ENCODE peak calls at places on chromosomes 11 and 22, in eight cellular contexts. B is left cardiac atrium; D is GM13977; N is BE2C; W is stimulated activated CD4-positive, alpha-beta T cell treated with anti-CD3 and anti-CD28 coated beads, Interleukin-1b, Interleukin-23, amount 100 ng/mL, for 1 hour; L is NCI-H1417 treated with DMSO at 0.1 percent for 48 hours; Y is hepatocyte; K is T-helper 9 cell. A is an unnamed sample.

GRCh38 chr11:65290448-65291165 is 24.1 kb upstream of the CDC42EP2 start:
- DNase-seq in B (peak), D (peak), N (no peak), W (no peak), L (no peak), Y (peak), K (no peak), A (no peak)

GRCh38 chr11:29343465-29344333 is 673.1 kb downstream of the KCNA4 start:
- DNase-seq in B (peak), D (peak), N (peak), W (no peak), L (no peak), Y (peak), K (no peak), A (no peak)

GRCh38 chr11:45818961-45819605 is 14.1 kb downstream of the SLC35C1 start:
- DNase-seq in B (no peak), D (no peak), N (no peak), W (no peak), L (no peak), Y (no peak), K (no peak), A (no peak)

GRCh38 chr11:68889948-68890446 is 13.6 kb downstream of the MRPL21 start:
- DNase-seq in B (peak), D (no peak), N (peak), W (no peak), L (no peak), Y (peak), K (no peak), A (no peak)

GRCh38 chr11:34234086-34234740 is 123.6 kb downstream of the ABTB2 start:
- DNase-seq in B (no peak), D (peak), N (no peak), W (peak), L (no peak), Y (peak), K (peak), A (peak)

GRCh38 chr11:93089474-93090102 is 108.2 kb downstream of the SLC36A4 start:
- DNase-seq in B (peak), D (peak), N (peak), W (no peak), L (no peak), Y (peak), K (no peak), A (peak)

GRCh38 chr11:59668188-59668949 is 468 bp downstream of the PATL1 start:
- DNase-seq in B (peak), D (peak), N (peak), W (peak), L (no peak), Y (peak), K (peak), A (peak)

GRCh38 chr11:64620286-64620962 is 29.4 kb downstream of the SLC22A12 start:
- DNase-seq in B (no peak), D (no peak), N (peak), W (no peak), L (no peak), Y (peak), K (no peak), A (no peak)

GRCh38 chr11:88051386-88051785 is 123.9 kb downstream of the RAB38 start:
- DNase-seq in B (no peak), D (no peak), N (no peak), W (no peak), L (no peak), Y (no peak), K (no peak), A (no peak)

GRCh38 chr11:10375280-10376048 is 70.6 kb downstream of the ADM start:
- DNase-seq in B (no peak), D (no peak), N (no peak), W (no peak), L (no peak), Y (no peak), K (no peak), A (no peak)

GRCh38 chr11:134372961-134373360 is 39.1 kb downstream of the B3GAT1 start:
- DNase-seq in B (no peak), D (no peak), N (no peak), W (no peak), L (no peak), Y (no peak), K (no peak), A (no peak)

GRCh38 chr11:61045271-61045670 is 57.0 kb upstream of the CD5 start:
- DNase-seq in B (no peak), D (no peak), N (no peak), W (no peak), L (no peak), Y (no peak), K (no peak), A (no peak)

GRCh38 chr11:11816511-11817319 is 25.1 kb upstream of the USP47 start:
- DNase-seq in B (no peak), D (no peak), N (no peak), W (no peak), L (no peak), Y (no peak), K (no peak), A (no peak)

GRCh38 chr22:19524170-19525115 is at the start of gene CLDN5:
- DNase-seq in B (peak), D (peak), N (no peak), W (no peak), L (no peak), Y (no peak), K (no peak), A (no peak)

GRCh38 chr11:1002091-1002984 is 34.2 kb downstream of the MUC6 start:
- DNase-seq in B (no peak), D (no peak), N (no peak), W (no peak), L (no peak), Y (no peak), K (no peak), A (no peak)

GRCh38 chr11:57311109-57311936 is 13.4 kb downstream of the TNKS1BP1 start:
- DNase-seq in B (peak), D (peak), N (peak), W (no peak), L (no peak), Y (peak), K (no peak), A (no peak)

GRCh38 chr11:69297225-69297925 is 3.4 kb downstream of the MYEOV start:
- DNase-seq in B (peak), D (peak), N (peak), W (peak), L (no peak), Y (peak), K (peak), A (peak)

GRCh38 chr11:58577441-58578135 is 1.3 kb upstream of the ZFP91 start:
- DNase-seq in B (peak), D (peak), N (peak), W (peak), L (no peak), Y (peak), K (peak), A (peak)

GRCh38 chr11:55956521-55956920 is 13.2 kb downstream of the OR10AG1 start:
- DNase-seq in B (no peak), D (no peak), N (no peak), W (no peak), L (no peak), Y (peak), K (no peak), A (no peak)

GRCh38 chr11:121800704-121801516 is 315.1 kb downstream of the BLID start:
- DNase-seq in B (peak), D (no peak), N (no peak), W (no peak), L (no peak), Y (peak), K (no peak), A (no peak)

GRCh38 chr11:7251836-7252682 is at the start of gene SYT9:
- DNase-seq in B (peak), D (peak), N (peak), W (no peak), L (no peak), Y (peak), K (no peak), A (no peak)

GRCh38 chr11:15845261-15845660 is 511.1 kb downstream of the SOX6 start:
- DNase-seq in B (no peak), D (no peak), N (no peak), W (no peak), L (no peak), Y (no peak), K (no peak), A (no peak)

GRCh38 chr11:110710520-110711381 is 1.5 kb downstream of the ARHGAP20 start:
- DNase-seq in B (peak), D (no peak), N (peak), W (no peak), L (no peak), Y (peak), K (no peak), A (no peak)

GRCh38 chr11:33869511-33870422 is 22.1 kb downstream of the LMO2 start:
- DNase-seq in B (peak), D (peak), N (peak), W (no peak), L (peak), Y (peak), K (no peak), A (no peak)

GRCh38 chr22:46687460-46687859 is 50.6 kb downstream of the CERK start:
- DNase-seq in B (no peak), D (no peak), N (no peak), W (no peak), L (no peak), Y (no peak), K (no peak), A (peak)

GRCh38 chr11:27061078-27061477 is 20.5 kb downstream of the BBOX1 start:
- DNase-seq in B (no peak), D (no peak), N (no peak), W (no peak), L (no peak), Y (no peak), K (no peak), A (no peak)

GRCh38 chr11:95923730-95924413 is at the start of gene MTMR2:
- DNase-seq in B (peak), D (peak), N (peak), W (peak), L (no peak), Y (peak), K (peak), A (peak)

GRCh38 chr22:37485006-37485713 is 1.0 kb downstream of the MFNG start:
- DNase-seq in B (peak), D (peak), N (no peak), W (peak), L (no peak), Y (no peak), K (peak), A (peak)

GRCh38 chr11:117545706-117546105 is 218.1 kb downstream of the CEP164 start:
- DNase-seq in B (no peak), D (no peak), N (no peak), W (no peak), L (no peak), Y (no peak), K (no peak), A (no peak)

GRCh38 chr11:20388096-20389055 is 860 bp downstream of the PRMT3 start:
- DNase-seq in B (no peak), D (peak), N (no peak), W (no peak), L (no peak), Y (no peak), K (no peak), A (no peak)

A was measured in naive thymus-derived CD8-positive, alpha-beta T cell.